ENCODE peak calls at places on chromosomes 13 and 19, in four cellular contexts. Z is HCT116, I is K562, H is GM12878. K is an unnamed sample.
A peak's percentile ranks its signal among the peaks of the same experiment; 100 is the strongest.

GRCh38 chr19:35000338-35000646 is 169 bp downstream of the GRAMD1A start:
- DNase-seq in H (no peak), Z (no peak), I (no peak), K (no peak)

GRCh38 chr19:20660473-20660872 is 898 bp downstream of the ZNF626 start:
- DNase-seq in H (no peak), I (no peak), Z (no peak), K (no peak)

GRCh38 chr13:107301724-107302374 is 733.9 kb upstream of the ARGLU1 start:
- DNase-seq in I (no peak), Z (no peak), H (no peak), K (no peak)

GRCh38 chr19:49983645-49984229 is 22.8 kb upstream of the SIGLEC11 start:
- DNase-seq in Z (peak; percentile 26), H (peak; percentile 19), I (peak; percentile 78), K (peak; percentile 57)

GRCh38 chr19:39145180-39145953 is 19.8 kb downstream of the PAK4 start:
- DNase-seq in Z (no peak), H (no peak), I (no peak), K (no peak)

GRCh38 chr19:11426656-11427055 is 7.5 kb upstream of the RGL3 start:
- DNase-seq in Z (no peak), I (peak; percentile 2), H (no peak), K (no peak)

GRCh38 chr13:83449666-83450395 is 432.4 kb downstream of the SLITRK1 start:
- DNase-seq in I (no peak), Z (no peak), H (no peak), K (peak; percentile 39)

GRCh38 chr19:47284324-47284899 is 9.7 kb downstream of the INAFM1 start:
- DNase-seq in H (no peak), I (peak; percentile 44), Z (no peak), K (peak; percentile 50)

DNA sequence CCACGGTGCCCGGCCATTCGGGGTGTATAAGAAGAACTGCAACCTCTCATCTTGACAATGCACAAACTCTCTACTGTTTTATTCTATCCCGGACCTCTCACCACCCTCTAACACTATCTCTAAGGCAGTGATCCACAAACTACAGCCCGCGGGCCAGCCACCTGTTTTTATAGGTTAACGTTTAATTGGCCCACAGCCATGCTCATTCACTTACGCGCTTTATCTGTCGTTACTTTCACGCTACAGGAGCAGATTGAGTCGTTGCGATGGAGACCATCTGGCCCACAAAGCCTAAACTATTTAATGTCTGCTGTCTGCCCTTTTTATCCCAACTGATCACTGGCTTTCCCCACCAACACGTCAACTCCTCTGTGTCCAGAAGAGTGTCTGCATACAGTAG is 158.9 kb downstream of the CACNA1A start:
- DNase-seq in I (no peak), H (no peak), Z (no peak), K (no peak)
- TF ChIP-seq MAX in I (no peak), H (no peak), Z (no peak), K (no peak)

DNA sequence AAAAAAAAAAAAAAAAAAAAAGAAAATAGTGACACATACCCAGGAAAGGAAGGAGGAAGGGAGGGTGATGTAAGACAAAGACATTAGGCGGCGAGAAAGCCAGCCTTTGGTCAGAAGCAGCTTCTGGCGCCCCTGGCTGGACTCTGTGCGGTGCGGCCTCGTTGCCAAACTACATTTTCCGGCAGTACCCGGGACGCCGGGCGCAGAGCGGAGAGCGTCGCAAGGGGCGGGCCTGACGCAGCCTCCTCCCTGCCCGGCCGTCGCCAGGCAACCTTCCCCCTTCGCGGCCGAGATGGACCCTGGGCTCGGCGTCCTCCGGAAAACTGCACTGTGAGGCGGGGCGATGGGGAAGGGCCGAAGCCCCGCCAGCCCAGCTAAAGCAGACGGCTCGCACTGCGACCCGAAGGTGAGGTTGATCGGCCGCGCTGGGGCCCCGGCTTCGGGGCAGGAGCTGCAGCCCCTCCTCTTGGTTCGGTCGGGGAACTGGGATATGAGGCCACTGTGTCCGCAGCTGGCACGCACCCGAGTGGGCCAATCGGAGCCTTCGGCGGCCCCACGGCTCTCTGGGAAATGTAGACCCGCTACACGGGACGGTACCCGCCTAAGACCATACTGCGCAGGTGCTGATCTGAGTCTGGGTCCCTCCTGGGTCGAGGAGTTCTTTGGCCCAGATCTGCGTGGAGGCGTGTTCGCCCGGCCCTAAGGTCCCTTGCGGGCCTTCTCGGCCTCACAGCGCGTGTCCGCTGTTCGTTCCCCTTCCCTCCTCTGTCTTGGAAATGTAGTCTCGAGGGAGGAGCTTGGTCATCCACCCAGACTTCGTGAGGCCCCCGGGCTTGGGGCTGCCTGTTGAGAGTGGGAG is 2.3 kb upstream of the MZF1 start:
- DNase-seq in H (peak; percentile 58), Z (peak; percentile 79), I (peak; percentile 87), K (peak; percentile 93)
- TF ChIP-seq REST in H (no peak), Z (no peak), I (peak; percentile 81), K (peak; percentile 13)

GRCh38 chr13:111552891-111553637 is 232.6 kb downstream of the TEX29 start:
- DNase-seq in Z (no peak), I (no peak), H (no peak), K (no peak)
- TF ChIP-seq CEBPB in Z (no peak), I (no peak), H (no peak), K (no peak)

GRCh38 chr19:2856457-2857055 is 10.6 kb upstream of the ZNF556 start:
- DNase-seq in I (no peak), Z (no peak), H (peak; percentile 49), K (no peak)
- TF ChIP-seq MAX in I (no peak), Z (no peak), H (no peak), K (no peak)

GRCh38 chr13:90020536-90020935 is 1327.0 kb upstream of the MIR17HG start:
- DNase-seq in H (no peak), Z (no peak), I (no peak), K (no peak)
- TF ChIP-seq REST in H (no peak), Z (no peak), I (no peak), K (no peak)

GRCh38 chr19:54335979-54336892 is 2.7 kb downstream of the LILRA4 start:
- DNase-seq in Z (no peak), H (no peak), I (no peak), K (no peak)
- TF ChIP-seq CEBPB in Z (no peak), H (no peak), I (no peak), K (no peak)

GRCh38 chr13:101219609-101220265 is 196.6 kb downstream of the NALCN start:
- DNase-seq in H (no peak), Z (no peak), I (no peak), K (no peak)

GRCh38 chr13:101217086-101217485 is 199.2 kb downstream of the NALCN start:
- DNase-seq in H (no peak), Z (no peak), I (no peak), K (no peak)

GRCh38 chr13:101218484-101218883 is 197.8 kb downstream of the NALCN start:
- DNase-seq in Z (no peak), I (no peak), H (no peak), K (no peak)
- TF ChIP-seq MAX in Z (no peak), I (no peak), H (no peak), K (no peak)

K was measured in A549.